ENCODE peak calls at places on chromosomes 16 and 17, in four cellular contexts. One of them, this sample, is unnamed.

GRCh38 chr16:68951991-68952877 is 108.9 kb downstream of the TANGO6 start:
- DNase-seq in K562: no peak
- DNase-seq in GM12878: no peak
- DNase-seq in A549: peak; percentile 28
- DNase-seq in this sample: peak; percentile 24

GRCh38 chr16:57688987-57689771 is 5.4 kb upstream of the DRC7 start:
- DNase-seq in K562: no peak
- DNase-seq in GM12878: no peak
- DNase-seq in A549: no peak
- DNase-seq in this sample: no peak

GRCh38 chr16:56993204-56993603 is 3.8 kb downstream of the NLRC5 start:
- DNase-seq in K562: no peak
- DNase-seq in GM12878: no peak
- DNase-seq in A549: no peak
- DNase-seq in this sample: peak; percentile 36

GRCh38 chr17:76075364-76076099 is 951 bp downstream of the GALR2 start:
- DNase-seq in K562: no peak
- DNase-seq in GM12878: no peak
- DNase-seq in A549: peak; percentile 57
- DNase-seq in this sample: no peak

GRCh38 chr17:33864758-33865229 is 390.3 kb upstream of the CCL2 start:
- DNase-seq in K562: no peak
- DNase-seq in GM12878: no peak
- DNase-seq in A549: no peak
- DNase-seq in this sample: no peak

GRCh38 chr17:62671553-62671952 is 44.1 kb downstream of the MRC2 start:
- DNase-seq in K562: peak; percentile 78
- DNase-seq in GM12878: no peak
- DNase-seq in A549: no peak
- DNase-seq in this sample: no peak

GRCh38 chr16:50093607-50094570 is 28.1 kb downstream of the HEATR3 start:
- DNase-seq in K562: no peak
- DNase-seq in GM12878: no peak
- DNase-seq in A549: no peak
- DNase-seq in this sample: no peak

GRCh38 chr16:58027341-58028167 is 2.0 kb downstream of the MMP15 start:
- DNase-seq in K562: peak; percentile 56
- DNase-seq in GM12878: no peak
- DNase-seq in A549: peak; percentile 74
- DNase-seq in this sample: no peak

GRCh38 chr17:81191646-81192045 is 25.6 kb upstream of the AATK start:
- DNase-seq in K562: no peak
- DNase-seq in GM12878: no peak
- DNase-seq in A549: no peak
- DNase-seq in this sample: no peak

GRCh38 chr16:85663891-85664321 is 24.8 kb downstream of the GINS2 start:
- DNase-seq in K562: no peak
- DNase-seq in GM12878: no peak
- DNase-seq in A549: no peak
- DNase-seq in this sample: peak; percentile 28

GRCh38 chr16:22751104-22751667 is 62.8 kb upstream of the HS3ST2 start:
- DNase-seq in K562: no peak
- DNase-seq in GM12878: no peak
- DNase-seq in A549: no peak
- DNase-seq in this sample: no peak

GRCh38 chr16:1420540-1421205 is at the start of gene UQCC4:
- DNase-seq in K562: peak; percentile 89
- DNase-seq in GM12878: peak; percentile 95
- DNase-seq in A549: peak; percentile 98
- DNase-seq in this sample: peak; percentile 99
- TF ChIP-seq POLR2A in K562: peak; percentile 88
- TF ChIP-seq POLR2A in GM12878: peak; percentile 88
- TF ChIP-seq POLR2A in A549: peak; percentile 43
- TF ChIP-seq POLR2A in this sample: peak; percentile 80

GRCh38 chr17:43031666-43032065 is 6.6 kb downstream of the RND2 start:
- DNase-seq in K562: no peak
- DNase-seq in GM12878: no peak
- DNase-seq in A549: no peak
- DNase-seq in this sample: no peak

GRCh38 chr17:43033947-43034622 is 9.1 kb downstream of the RND2 start:
- DNase-seq in K562: no peak
- DNase-seq in GM12878: no peak
- DNase-seq in A549: no peak
- DNase-seq in this sample: no peak

GRCh38 chr17:43030137-43030767 is 5.2 kb downstream of the RND2 start:
- DNase-seq in K562: no peak
- DNase-seq in GM12878: no peak
- DNase-seq in A549: no peak
- DNase-seq in this sample: no peak

GRCh38 chr17:43039646-43040045 is 14.6 kb downstream of the RND2 start:
- DNase-seq in K562: no peak
- DNase-seq in GM12878: no peak
- DNase-seq in A549: no peak
- DNase-seq in this sample: no peak

DNA sequence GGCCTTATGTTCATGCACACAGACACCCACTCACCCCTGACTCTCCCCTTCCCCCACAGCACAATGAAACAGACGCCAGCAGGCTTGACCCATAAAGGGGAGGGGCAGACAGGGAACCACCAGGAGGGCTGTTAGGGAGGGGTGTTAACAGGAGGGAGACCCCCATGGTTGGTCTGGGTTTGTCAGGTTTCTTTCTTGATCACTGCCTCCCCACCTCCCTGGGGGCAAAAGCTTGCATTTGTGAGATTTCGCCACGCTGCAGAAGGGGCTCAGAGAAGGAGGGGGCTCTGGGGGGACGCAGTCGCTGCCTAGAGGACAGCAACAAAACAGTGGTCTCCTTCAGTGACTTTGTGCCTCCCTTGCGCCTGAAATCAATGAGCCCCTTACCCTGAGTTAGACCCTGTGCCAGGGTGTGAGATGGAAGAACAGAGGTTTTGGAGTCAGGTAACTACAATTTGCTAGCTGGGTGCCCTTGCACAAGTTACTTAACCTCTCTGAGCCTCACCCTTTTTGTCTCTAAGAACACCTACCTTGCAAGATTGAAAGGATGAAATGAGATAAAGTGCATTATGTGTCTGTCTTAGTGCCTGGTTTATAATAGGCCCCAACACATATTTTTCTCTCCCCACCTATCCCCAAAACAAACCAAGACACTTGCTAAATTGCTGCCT is 9.7 kb downstream of the RND2 start:
- DNase-seq in K562: no peak
- DNase-seq in GM12878: no peak
- DNase-seq in A549: no peak
- DNase-seq in this sample: no peak
- TF ChIP-seq ELK1 in K562: no peak
- TF ChIP-seq ELK1 in GM12878: no peak
- TF ChIP-seq ELK1 in A549: no peak
- TF ChIP-seq ELK1 in this sample: no peak

GRCh38 chr16:28925386-28926228 is 569 bp upstream of the RABEP2 start:
- DNase-seq in K562: peak; percentile 72
- DNase-seq in GM12878: no peak
- DNase-seq in A549: peak; percentile 67
- DNase-seq in this sample: peak; percentile 68
- TF ChIP-seq POLR2A in K562: peak; percentile 84
- TF ChIP-seq POLR2A in GM12878: peak; percentile 82
- TF ChIP-seq POLR2A in A549: peak; percentile 44
- TF ChIP-seq POLR2A in this sample: peak; percentile 67

DNA sequence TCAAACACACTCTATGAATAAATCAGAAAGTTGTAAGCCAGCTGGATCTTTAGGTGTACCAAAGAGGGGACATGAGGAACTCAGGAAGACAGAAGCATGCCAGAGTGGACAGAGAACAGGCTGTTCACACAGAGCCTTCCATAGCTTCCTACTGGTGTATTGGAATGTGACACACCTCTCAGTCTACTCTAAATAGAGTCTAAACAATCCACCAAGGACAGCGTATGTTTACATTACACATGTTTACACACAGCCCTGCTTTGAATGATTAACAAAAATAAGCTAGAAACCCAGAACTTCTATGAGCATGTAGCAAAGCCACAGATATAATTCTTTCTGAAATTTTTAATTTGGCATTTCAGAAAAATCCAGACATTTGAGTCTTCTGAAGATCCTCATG is 1279.0 kb upstream of the CDH8 start:
- DNase-seq in K562: no peak
- DNase-seq in GM12878: no peak
- DNase-seq in A549: no peak
- DNase-seq in this sample: no peak
- TF ChIP-seq ELK1 in K562: no peak
- TF ChIP-seq ELK1 in GM12878: no peak
- TF ChIP-seq ELK1 in A549: no peak
- TF ChIP-seq ELK1 in this sample: no peak

GRCh38 chr16:67528870-67529638 is 425 bp downstream of the RIPOR1 start:
- DNase-seq in K562: no peak
- DNase-seq in GM12878: no peak
- DNase-seq in A549: peak; percentile 57
- DNase-seq in this sample: peak; percentile 32
- TF ChIP-seq POLR2A in K562: no peak
- TF ChIP-seq POLR2A in GM12878: peak; percentile 61
- TF ChIP-seq POLR2A in A549: peak; percentile 66
- TF ChIP-seq POLR2A in this sample: no peak

GRCh38 chr16:359067-359763 is 6.7 kb upstream of the AXIN1 start:
- DNase-seq in K562: no peak
- DNase-seq in GM12878: no peak
- DNase-seq in A549: no peak
- DNase-seq in this sample: no peak
- TF ChIP-seq ELK1 in K562: no peak
- TF ChIP-seq ELK1 in GM12878: no peak
- TF ChIP-seq ELK1 in A549: no peak
- TF ChIP-seq ELK1 in this sample: no peak

This sample was measured in IMR-90.